ENCODE peak calls at places on chromosomes 12 and 14, in ten cellular contexts. C is mesothelial cell of epicardium; E is activated B cell treated with CpG ODN at 0.5 μM for 24 hours; Z is CD4-positive, alpha-beta T cell; Y is Peyer's patch; K is dorsolateral prefrontal cortex; U is uterus; R is GM12865; H is cardiac muscle cell; M is IMR-90. L is an unnamed sample.

GRCh38 chr14:95196826-95197497 is 39.6 kb upstream of the DICER1 start:
- DNase-seq in C (no peak), E (no peak), Z (no peak), Y (no peak), K (no peak), U (no peak), R (no peak), H (no peak), M (no peak), L (no peak)

GRCh38 chr12:78622529-78623221 is 241.9 kb upstream of the SYT1 start:
- DNase-seq in C (no peak), E (no peak), Z (no peak), Y (no peak), K (no peak), U (no peak), R (no peak), H (no peak), M (no peak), L (no peak)

GRCh38 chr14:75832621-75833297 is 149.0 kb downstream of the TGFB3 start:
- DNase-seq in C (no peak), E (no peak), Z (no peak), Y (no peak), K (no peak), U (peak), R (no peak), H (no peak), M (peak), L (peak)

GRCh38 chr12:100718212-100718611 is 76.4 kb upstream of the ANO4 start:
- DNase-seq in C (no peak), E (no peak), Z (no peak), Y (no peak), K (no peak), U (no peak), R (no peak), H (peak), M (no peak), L (peak)

GRCh38 chr12:78864483-78865296 is at the start of gene SYT1:
- DNase-seq in C (peak), E (peak), Z (no peak), Y (peak), K (peak), U (peak), R (peak), H (peak), M (peak), L (peak)

GRCh38 chr12:3827301-3828000 is 45.7 kb downstream of the PARP11 start:
- DNase-seq in C (no peak), E (no peak), Z (no peak), Y (no peak), K (no peak), U (no peak), R (peak), H (no peak), M (no peak), L (no peak)

GRCh38 chr14:79248771-79249170 is 962.5 kb downstream of the DIO2 start:
- DNase-seq in C (no peak), E (no peak), Z (no peak), Y (no peak), K (no peak), U (no peak), R (no peak), H (no peak), M (no peak), L (no peak)

GRCh38 chr12:124625867-124626675 is 58.7 kb upstream of the NCOR2 start:
- DNase-seq in C (no peak), E (no peak), Z (no peak), Y (peak), K (no peak), U (peak), R (no peak), H (no peak), M (peak), L (peak)

GRCh38 chr12:37543131-37543965 is 773.2 kb upstream of the ALG10B start:
- DNase-seq in C (no peak), E (no peak), Z (no peak), Y (no peak), K (no peak), U (no peak), R (no peak), H (no peak), M (no peak), L (no peak)

GRCh38 chr14:93095742-93096510 is 19.8 kb downstream of the ITPK1 start:
- DNase-seq in C (no peak), E (no peak), Z (no peak), Y (no peak), K (no peak), U (no peak), R (no peak), H (no peak), M (no peak), L (no peak)

GRCh38 chr12:71980543-71980942 is 41.9 kb downstream of the TPH2 start:
- DNase-seq in C (no peak), E (no peak), Z (no peak), Y (no peak), K (no peak), U (no peak), R (no peak), H (no peak), M (no peak), L (no peak)

GRCh38 chr12:76158518-76159321 is 74.2 kb upstream of the NAP1L1 start:
- DNase-seq in C (no peak), E (peak), Z (peak), Y (peak), K (peak), U (no peak), R (peak), H (peak), M (peak), L (peak)

GRCh38 chr14:44971459-44971858 is 9.5 kb downstream of the TOGARAM1 start:
- DNase-seq in C (no peak), E (no peak), Z (no peak), Y (no peak), K (no peak), U (no peak), R (no peak), H (no peak), M (no peak), L (no peak)

GRCh38 chr14:53432378-53432802 is 279.3 kb upstream of the DDHD1 start:
- DNase-seq in C (peak), E (no peak), Z (no peak), Y (no peak), K (no peak), U (no peak), R (peak), H (peak), M (peak), L (peak)

GRCh38 chr14:59415836-59416620 is 49.2 kb downstream of the GPR135 start:
- DNase-seq in C (no peak), E (no peak), Z (no peak), Y (no peak), K (no peak), U (no peak), R (no peak), H (no peak), M (no peak), L (no peak)

GRCh38 chr14:69877492-69877891 is 1.7 kb upstream of the SMOC1 start:
- DNase-seq in C (no peak), E (no peak), Z (no peak), Y (no peak), K (no peak), U (no peak), R (peak), H (peak), M (peak), L (peak)

GRCh38 chr12:6861391-6861790 is 5.9 kb upstream of the TPI1 start:
- DNase-seq in C (no peak), E (no peak), Z (no peak), Y (no peak), K (no peak), U (no peak), R (no peak), H (no peak), M (no peak), L (no peak)

GRCh38 chr12:104670439-104671406 is 214.0 kb downstream of the CHST11 start:
- DNase-seq in C (no peak), E (no peak), Z (no peak), Y (no peak), K (no peak), U (no peak), R (peak), H (no peak), M (no peak), L (no peak)

GRCh38 chr14:69312608-69313007 is 52.6 kb downstream of the GALNT16 start:
- DNase-seq in C (no peak), E (no peak), Z (no peak), Y (no peak), K (peak), U (peak), R (no peak), H (no peak), M (no peak), L (no peak)

GRCh38 chr14:52051861-52052260 is 17.0 kb downstream of the NID2 start:
- DNase-seq in C (no peak), E (no peak), Z (no peak), Y (no peak), K (no peak), U (no peak), R (no peak), H (no peak), M (peak), L (peak)

GRCh38 chr14:94046696-94047250 is 20.6 kb downstream of the OTUB2 start:
- DNase-seq in C (no peak), E (no peak), Z (no peak), Y (no peak), K (no peak), U (peak), R (no peak), H (no peak), M (no peak), L (no peak)

GRCh38 chr12:25769076-25769945 is 189.2 kb upstream of the RASSF8 start:
- DNase-seq in C (no peak), E (no peak), Z (no peak), Y (no peak), K (no peak), U (no peak), R (no peak), H (no peak), M (peak), L (peak)

GRCh38 chr12:47903151-47903611 is 1.6 kb downstream of the VDR start:
- DNase-seq in C (no peak), E (no peak), Z (no peak), Y (peak), K (no peak), U (no peak), R (peak), H (peak), M (peak), L (peak)

GRCh38 chr12:904010-904414 is 45.5 kb downstream of the RAD52 start:
- DNase-seq in C (no peak), E (no peak), Z (no peak), Y (no peak), K (no peak), U (no peak), R (no peak), H (no peak), M (no peak), L (no peak)

GRCh38 chr12:120936197-120936596 is 32.0 kb upstream of the SPPL3 start:
- DNase-seq in C (no peak), E (no peak), Z (no peak), Y (no peak), K (no peak), U (no peak), R (no peak), H (no peak), M (no peak), L (no peak)

GRCh38 chr12:120939523-120939922 is 35.4 kb upstream of the SPPL3 start:
- DNase-seq in C (no peak), E (no peak), Z (no peak), Y (no peak), K (no peak), U (no peak), R (no peak), H (no peak), M (no peak), L (no peak)

GRCh38 chr12:120940799-120941198 is 36.6 kb upstream of the SPPL3 start:
- DNase-seq in C (no peak), E (no peak), Z (no peak), Y (no peak), K (no peak), U (no peak), R (peak), H (no peak), M (peak), L (peak)

GRCh38 chr12:120939954-120940353 is 35.8 kb upstream of the SPPL3 start:
- DNase-seq in C (no peak), E (no peak), Z (no peak), Y (no peak), K (no peak), U (no peak), R (no peak), H (no peak), M (no peak), L (no peak)

GRCh38 chr12:120938496-120938895 is 34.3 kb upstream of the SPPL3 start:
- DNase-seq in C (no peak), E (no peak), Z (no peak), Y (no peak), K (no peak), U (no peak), R (no peak), H (no peak), M (no peak), L (no peak)
- TF ChIP-seq CTCF in C (no peak), E (no peak), Z (no peak), Y (no peak), K (no peak), U (no peak), R (no peak), H (no peak), M (no peak), L (no peak)

DNA sequence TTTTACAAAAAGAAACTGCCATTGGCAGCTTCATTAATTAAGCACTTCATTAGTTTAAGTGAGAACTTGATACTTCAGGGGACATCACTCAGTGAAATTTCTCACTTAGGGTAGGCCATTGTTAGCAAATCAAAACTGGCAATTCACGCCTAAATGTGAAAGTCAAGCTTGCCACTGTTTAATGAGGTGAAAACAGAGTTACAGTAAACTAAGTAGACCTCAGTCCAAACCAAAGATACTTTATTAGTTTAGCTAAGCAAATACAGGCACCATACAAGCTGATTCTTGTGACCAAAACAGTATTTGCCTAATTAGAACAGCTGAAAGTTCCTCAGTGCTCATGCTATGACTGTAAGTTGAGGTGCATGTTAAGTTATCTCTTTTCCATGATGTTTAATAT is 176.5 kb upstream of the CPNE8 start:
- DNase-seq in C (no peak), E (no peak), Z (no peak), Y (no peak), K (no peak), U (no peak), R (peak), H (no peak), M (no peak), L (no peak)
- TF ChIP-seq CTCF in C (no peak), E (no peak), Z (no peak), Y (no peak), K (no peak), U (no peak), R (no peak), H (no peak), M (no peak), L (no peak)

GRCh38 chr14:63887899-63888298 is 35.1 kb downstream of the SYNE2 start:
- DNase-seq in C (no peak), E (no peak), Z (no peak), Y (no peak), K (no peak), U (no peak), R (no peak), H (no peak), M (no peak), L (no peak)

GRCh38 chr14:63877594-63877993 is 24.8 kb downstream of the SYNE2 start:
- DNase-seq in C (no peak), E (no peak), Z (no peak), Y (no peak), K (no peak), U (no peak), R (no peak), H (no peak), M (no peak), L (no peak)

GRCh38 chr14:63878052-63878451 is 25.2 kb downstream of the SYNE2 start:
- DNase-seq in C (no peak), E (no peak), Z (no peak), Y (no peak), K (no peak), U (no peak), R (no peak), H (no peak), M (no peak), L (no peak)

GRCh38 chr14:63878792-63879191 is 26.0 kb downstream of the SYNE2 start:
- DNase-seq in C (no peak), E (no peak), Z (no peak), Y (no peak), K (no peak), U (no peak), R (no peak), H (no peak), M (no peak), L (no peak)

GRCh38 chr14:63881926-63882325 is 29.1 kb downstream of the SYNE2 start:
- DNase-seq in C (no peak), E (no peak), Z (no peak), Y (no peak), K (no peak), U (no peak), R (no peak), H (no peak), M (no peak), L (no peak)
- TF ChIP-seq CTCF in C (no peak), E (no peak), Z (no peak), Y (no peak), K (no peak), U (no peak), R (no peak), H (no peak), M (no peak), L (no peak)

DNA sequence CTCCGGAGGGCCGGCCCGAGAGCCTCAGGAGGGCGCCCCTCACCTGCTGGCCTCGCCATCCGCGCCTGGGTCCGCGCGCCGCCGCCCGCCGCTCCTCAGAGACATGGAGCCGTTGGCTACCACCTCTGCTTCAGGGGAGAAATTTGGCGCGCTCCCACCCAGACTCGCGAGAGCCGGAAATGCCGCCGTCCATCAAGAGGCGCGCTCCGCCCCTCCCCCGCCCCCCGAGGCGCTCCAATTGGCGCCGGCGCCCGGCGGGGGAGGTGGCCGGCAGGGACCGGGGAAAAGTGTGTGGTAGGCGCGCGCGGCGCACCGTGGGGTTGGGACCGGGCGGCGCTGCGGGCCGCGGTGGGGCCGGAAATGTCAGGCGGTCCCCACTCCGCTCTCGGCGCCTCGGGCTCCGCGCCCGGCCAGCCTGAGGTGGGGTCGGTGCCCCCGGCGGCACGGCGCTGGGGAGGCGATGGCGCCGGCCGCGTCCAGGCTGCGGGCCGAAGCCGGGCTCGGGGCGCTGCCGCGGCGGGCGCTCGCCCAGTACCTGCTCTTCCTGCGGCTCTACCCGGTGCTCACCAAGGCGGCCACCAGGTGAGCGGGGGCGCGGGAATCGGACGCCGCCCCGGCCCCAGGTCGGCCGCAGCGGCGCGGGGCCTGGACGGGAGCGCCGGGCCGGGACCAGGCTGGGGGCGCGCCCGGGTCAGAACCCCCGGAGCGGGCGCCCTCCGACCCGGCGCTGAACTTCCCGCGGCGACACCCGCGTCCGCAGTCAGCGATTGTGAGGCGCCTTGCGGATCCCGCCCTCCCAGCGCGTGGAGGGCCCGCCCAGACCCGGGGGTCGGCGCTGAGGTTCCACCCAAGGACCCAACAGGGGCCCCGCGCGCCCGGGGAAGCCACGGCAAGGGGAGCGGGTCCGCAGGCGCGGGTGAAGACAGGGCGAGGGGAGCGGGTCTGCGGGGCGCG is at the start of the genes POLE and PXMP2:
- DNase-seq in C (peak), E (peak), Z (peak), Y (peak), K (peak), U (peak), R (peak), H (peak), M (peak), L (peak)
- TF ChIP-seq CTCF in C (no peak), E (no peak), Z (no peak), Y (no peak), K (no peak), U (no peak), R (peak), H (no peak), M (no peak), L (no peak)

DNA sequence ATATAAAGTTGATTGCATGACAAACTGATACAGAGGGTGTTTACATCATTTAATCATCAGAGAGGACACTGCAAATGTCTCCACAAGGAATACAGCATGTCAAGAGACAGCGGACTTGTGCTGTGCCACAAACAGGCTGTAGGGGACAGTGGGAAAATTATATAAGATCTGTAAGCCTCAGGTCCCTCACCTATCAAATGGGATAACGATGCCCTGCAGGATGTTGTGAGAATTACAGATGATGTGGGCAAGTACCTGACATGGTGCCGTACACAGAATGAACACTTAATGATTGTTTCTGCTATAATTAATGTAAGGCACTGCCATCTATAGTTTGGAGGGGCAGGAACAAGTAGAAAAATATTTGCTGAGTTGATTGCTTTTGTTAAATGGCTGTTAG is 81.9 kb upstream of the GTF2A1 start:
- DNase-seq in C (no peak), E (no peak), Z (no peak), Y (no peak), K (no peak), U (no peak), R (no peak), H (no peak), M (no peak), L (no peak)
- TF ChIP-seq CTCF in C (peak), E (no peak), Z (no peak), Y (no peak), K (no peak), U (no peak), R (peak), H (no peak), M (no peak), L (no peak)